ENCODE peak calls at places on chromosomes 3 and 15, in five cellular contexts. One of them, this sample, is unnamed.

GRCh38 chr3:71584216-71585061 is 911 bp upstream of the FOXP1 start:
- DNase-seq in cardiac muscle cell: peak; percentile 78
- DNase-seq in breast epithelium: peak; percentile 45
- DNase-seq in gastrocnemius medialis: peak; percentile 24
- DNase-seq in dorsolateral prefrontal cortex: peak; percentile 35
- DNase-seq in this sample: no peak

GRCh38 chr3:8223766-8224165 is 277.9 kb upstream of the LMCD1 start:
- DNase-seq in dorsolateral prefrontal cortex: no peak
- DNase-seq in cardiac muscle cell: peak; percentile 54
- DNase-seq in breast epithelium: no peak
- DNase-seq in gastrocnemius medialis: no peak
- DNase-seq in this sample: no peak

GRCh38 chr3:152365126-152365525 is 96.4 kb downstream of the MBNL1 start:
- DNase-seq in dorsolateral prefrontal cortex: no peak
- DNase-seq in breast epithelium: no peak
- DNase-seq in cardiac muscle cell: no peak
- DNase-seq in gastrocnemius medialis: no peak
- DNase-seq in this sample: no peak

GRCh38 chr3:172135185-172135584 is 95.8 kb downstream of the FNDC3B start:
- DNase-seq in cardiac muscle cell: peak; percentile 34
- DNase-seq in breast epithelium: no peak
- DNase-seq in dorsolateral prefrontal cortex: no peak
- DNase-seq in gastrocnemius medialis: no peak
- DNase-seq in this sample: no peak

GRCh38 chr15:37289109-37289765 is 188.9 kb upstream of the MEIS2 start:
- DNase-seq in breast epithelium: no peak
- DNase-seq in cardiac muscle cell: peak; percentile 30
- DNase-seq in dorsolateral prefrontal cortex: no peak
- DNase-seq in gastrocnemius medialis: no peak
- DNase-seq in this sample: no peak

GRCh38 chr3:72624656-72625055 is 223.6 kb downstream of the SHQ1 start:
- DNase-seq in dorsolateral prefrontal cortex: no peak
- DNase-seq in breast epithelium: no peak
- DNase-seq in gastrocnemius medialis: no peak
- DNase-seq in cardiac muscle cell: no peak
- DNase-seq in this sample: no peak

GRCh38 chr3:53674582-53674981 is 171.6 kb downstream of the CHDH start:
- DNase-seq in gastrocnemius medialis: no peak
- DNase-seq in cardiac muscle cell: no peak
- DNase-seq in breast epithelium: no peak
- DNase-seq in dorsolateral prefrontal cortex: no peak
- DNase-seq in this sample: no peak

GRCh38 chr3:41715376-41715775 is 246.5 kb downstream of the ULK4 start:
- DNase-seq in dorsolateral prefrontal cortex: no peak
- DNase-seq in breast epithelium: no peak
- DNase-seq in gastrocnemius medialis: no peak
- DNase-seq in cardiac muscle cell: no peak
- DNase-seq in this sample: no peak

GRCh38 chr3:195895078-195895899 is 13.1 kb downstream of the TNK2 start:
- DNase-seq in breast epithelium: peak; percentile 56
- DNase-seq in gastrocnemius medialis: peak; percentile 73
- DNase-seq in dorsolateral prefrontal cortex: no peak
- DNase-seq in cardiac muscle cell: no peak
- DNase-seq in this sample: no peak

GRCh38 chr3:133926736-133927542 is 31.3 kb upstream of the RAB6B start:
- DNase-seq in gastrocnemius medialis: no peak
- DNase-seq in breast epithelium: no peak
- DNase-seq in cardiac muscle cell: no peak
- DNase-seq in dorsolateral prefrontal cortex: no peak
- DNase-seq in this sample: no peak

GRCh38 chr3:148971819-148972218 is 19.5 kb upstream of the GYG1 start:
- DNase-seq in breast epithelium: no peak
- DNase-seq in cardiac muscle cell: peak; percentile 88
- DNase-seq in gastrocnemius medialis: no peak
- DNase-seq in dorsolateral prefrontal cortex: no peak
- DNase-seq in this sample: no peak

GRCh38 chr3:55180936-55181535 is 253.2 kb upstream of the LRTM1 start:
- DNase-seq in cardiac muscle cell: peak; percentile 68
- DNase-seq in dorsolateral prefrontal cortex: no peak
- DNase-seq in breast epithelium: no peak
- DNase-seq in gastrocnemius medialis: no peak
- DNase-seq in this sample: no peak

GRCh38 chr3:191100516-191100915 is 98.5 kb upstream of the OSTN start:
- DNase-seq in cardiac muscle cell: no peak
- DNase-seq in gastrocnemius medialis: no peak
- DNase-seq in breast epithelium: no peak
- DNase-seq in dorsolateral prefrontal cortex: no peak
- DNase-seq in this sample: no peak

GRCh38 chr3:106534206-106534605 is 665.4 kb upstream of the CBLB start:
- DNase-seq in cardiac muscle cell: peak; percentile 53
- DNase-seq in dorsolateral prefrontal cortex: no peak
- DNase-seq in breast epithelium: no peak
- DNase-seq in gastrocnemius medialis: no peak
- DNase-seq in this sample: no peak

GRCh38 chr15:98646546-98647025 is 1.8 kb upstream of the IGF1R start:
- DNase-seq in dorsolateral prefrontal cortex: no peak
- DNase-seq in gastrocnemius medialis: no peak
- DNase-seq in breast epithelium: no peak
- DNase-seq in cardiac muscle cell: peak; percentile 3
- DNase-seq in this sample: no peak

GRCh38 chr3:6222069-6222468 is 638.8 kb upstream of the GRM7 start:
- DNase-seq in gastrocnemius medialis: no peak
- DNase-seq in dorsolateral prefrontal cortex: no peak
- DNase-seq in cardiac muscle cell: no peak
- DNase-seq in breast epithelium: no peak
- DNase-seq in this sample: no peak

GRCh38 chr3:21643752-21644151 is 107.3 kb downstream of the ZNF385D start:
- DNase-seq in breast epithelium: no peak
- DNase-seq in cardiac muscle cell: no peak
- DNase-seq in gastrocnemius medialis: no peak
- DNase-seq in dorsolateral prefrontal cortex: no peak
- DNase-seq in this sample: no peak

GRCh38 chr3:38120690-38121450 is 16.1 kb downstream of the ACAA1 start:
- DNase-seq in breast epithelium: no peak
- DNase-seq in dorsolateral prefrontal cortex: peak; percentile 10
- DNase-seq in gastrocnemius medialis: no peak
- DNase-seq in cardiac muscle cell: no peak
- DNase-seq in this sample: no peak

GRCh38 chr3:99562138-99562537 is 76.3 kb upstream of the COL8A1 start:
- DNase-seq in gastrocnemius medialis: no peak
- DNase-seq in breast epithelium: no peak
- DNase-seq in cardiac muscle cell: peak; percentile 61
- DNase-seq in dorsolateral prefrontal cortex: no peak
- DNase-seq in this sample: no peak

GRCh38 chr3:150773616-150774192 is 10.7 kb upstream of the SIAH2 start:
- DNase-seq in gastrocnemius medialis: peak; percentile 65
- DNase-seq in breast epithelium: peak; percentile 40
- DNase-seq in dorsolateral prefrontal cortex: no peak
- DNase-seq in cardiac muscle cell: no peak
- DNase-seq in this sample: no peak

GRCh38 chr3:100006570-100007271 is 107.6 kb downstream of the FILIP1L start:
- DNase-seq in dorsolateral prefrontal cortex: no peak
- DNase-seq in gastrocnemius medialis: no peak
- DNase-seq in breast epithelium: no peak
- DNase-seq in cardiac muscle cell: peak; percentile 58
- DNase-seq in this sample: no peak

GRCh38 chr3:52193059-52193458 is 4.9 kb upstream of the ALAS1 start:
- DNase-seq in dorsolateral prefrontal cortex: peak; percentile 89
- DNase-seq in breast epithelium: peak; percentile 81
- DNase-seq in cardiac muscle cell: peak; percentile 46
- DNase-seq in gastrocnemius medialis: peak; percentile 85
- DNase-seq in this sample: no peak

GRCh38 chr3:72563690-72564370 is 284.4 kb downstream of the SHQ1 start:
- DNase-seq in gastrocnemius medialis: no peak
- DNase-seq in dorsolateral prefrontal cortex: no peak
- DNase-seq in breast epithelium: no peak
- DNase-seq in cardiac muscle cell: no peak
- DNase-seq in this sample: no peak

GRCh38 chr15:89899951-89900567 is 6.3 kb upstream of the AP3S2 start:
- DNase-seq in cardiac muscle cell: no peak
- DNase-seq in gastrocnemius medialis: no peak
- DNase-seq in dorsolateral prefrontal cortex: no peak
- DNase-seq in breast epithelium: no peak
- DNase-seq in this sample: no peak

GRCh38 chr15:34987623-34987981 is 485 bp downstream of the ZNF770 start:
- DNase-seq in gastrocnemius medialis: peak; percentile 24
- DNase-seq in cardiac muscle cell: no peak
- DNase-seq in breast epithelium: no peak
- DNase-seq in dorsolateral prefrontal cortex: no peak
- DNase-seq in this sample: no peak

GRCh38 chr3:22315925-22316324 is 564.9 kb upstream of the ZNF385D start:
- DNase-seq in cardiac muscle cell: peak; percentile 6
- DNase-seq in breast epithelium: no peak
- DNase-seq in dorsolateral prefrontal cortex: no peak
- DNase-seq in gastrocnemius medialis: no peak
- DNase-seq in this sample: no peak

GRCh38 chr3:167057586-167057985 is 322.5 kb downstream of the ZBBX start:
- DNase-seq in cardiac muscle cell: no peak
- DNase-seq in gastrocnemius medialis: no peak
- DNase-seq in dorsolateral prefrontal cortex: no peak
- DNase-seq in breast epithelium: no peak
- DNase-seq in this sample: no peak

GRCh38 chr3:185250247-185250646 is 3.6 kb downstream of the EHHADH start:
- DNase-seq in breast epithelium: no peak
- DNase-seq in cardiac muscle cell: peak; percentile 32
- DNase-seq in gastrocnemius medialis: no peak
- DNase-seq in dorsolateral prefrontal cortex: no peak
- DNase-seq in this sample: no peak

GRCh38 chr15:79595995-79596622 is 164.0 kb downstream of the MINAR1 start:
- DNase-seq in cardiac muscle cell: peak; percentile 84
- DNase-seq in dorsolateral prefrontal cortex: no peak
- DNase-seq in gastrocnemius medialis: peak; percentile 27
- DNase-seq in breast epithelium: no peak
- DNase-seq in this sample: peak; percentile 77

GRCh38 chr3:195250473-195251251 is 20.3 kb downstream of the XXYLT1 start:
- DNase-seq in dorsolateral prefrontal cortex: peak; percentile 28
- DNase-seq in breast epithelium: no peak
- DNase-seq in gastrocnemius medialis: no peak
- DNase-seq in cardiac muscle cell: peak; percentile 33
- DNase-seq in this sample: no peak

GRCh38 chr3:149534671-149535394 is 60.3 kb downstream of the TM4SF4 start:
- DNase-seq in cardiac muscle cell: peak; percentile 59
- DNase-seq in gastrocnemius medialis: no peak
- DNase-seq in dorsolateral prefrontal cortex: peak; percentile 55
- DNase-seq in breast epithelium: peak; percentile 53
- DNase-seq in this sample: no peak

DNA sequence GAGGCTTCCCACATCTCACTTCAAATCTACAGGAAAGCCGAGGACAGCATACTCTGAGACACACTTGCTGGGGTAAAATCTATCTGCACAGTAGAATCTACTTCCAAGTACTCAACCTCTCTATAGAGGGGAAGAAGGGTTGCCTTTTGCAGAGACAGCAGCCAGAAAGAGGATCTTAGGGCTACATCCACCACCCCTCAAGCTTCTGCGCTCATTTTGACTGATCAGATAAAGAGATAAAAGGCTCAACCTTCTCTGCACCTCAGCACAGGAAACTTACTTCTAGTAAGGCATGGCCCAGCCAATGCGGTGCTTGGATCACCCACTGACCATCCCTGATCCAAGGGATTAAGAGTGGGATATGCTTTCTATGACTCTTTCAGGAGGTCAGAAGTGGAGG is 6.9 kb upstream of the SLC9A9 start:
- DNase-seq in cardiac muscle cell: no peak
- DNase-seq in gastrocnemius medialis: no peak
- DNase-seq in dorsolateral prefrontal cortex: no peak
- DNase-seq in breast epithelium: no peak
- DNase-seq in this sample: no peak
- TF ChIP-seq CTCF in cardiac muscle cell: no peak
- TF ChIP-seq CTCF in gastrocnemius medialis: no peak
- TF ChIP-seq CTCF in dorsolateral prefrontal cortex: no peak
- TF ChIP-seq CTCF in breast epithelium: no peak
- TF ChIP-seq CTCF in this sample: no peak

GRCh38 chr15:51107612-51108011 is 12.9 kb upstream of the TNFAIP8L3 start:
- DNase-seq in breast epithelium: no peak
- DNase-seq in dorsolateral prefrontal cortex: no peak
- DNase-seq in cardiac muscle cell: no peak
- DNase-seq in gastrocnemius medialis: no peak
- DNase-seq in this sample: no peak
- H3K4me3 ChIP-seq in breast epithelium: no peak overlapping the region
- H3K4me3 ChIP-seq in dorsolateral prefrontal cortex: no peak overlapping the region
- H3K4me3 ChIP-seq in cardiac muscle cell: no peak overlapping the region
- H3K4me3 ChIP-seq in gastrocnemius medialis: no peak overlapping the region
- H3K4me3 ChIP-seq in this sample: no peak overlapping the region

GRCh38 chr15:43510230-43511011 is 7.0 kb upstream of the MAP1A start:
- DNase-seq in dorsolateral prefrontal cortex: peak; percentile 98
- DNase-seq in cardiac muscle cell: peak; percentile 99
- DNase-seq in gastrocnemius medialis: peak; percentile 97
- DNase-seq in breast epithelium: peak; percentile 93
- DNase-seq in this sample: peak; percentile 95
- TF ChIP-seq CTCF in dorsolateral prefrontal cortex: peak; percentile 33
- TF ChIP-seq CTCF in cardiac muscle cell: peak; percentile 38
- TF ChIP-seq CTCF in gastrocnemius medialis: no peak
- TF ChIP-seq CTCF in breast epithelium: peak; percentile 23
- TF ChIP-seq CTCF in this sample: no peak

DNA sequence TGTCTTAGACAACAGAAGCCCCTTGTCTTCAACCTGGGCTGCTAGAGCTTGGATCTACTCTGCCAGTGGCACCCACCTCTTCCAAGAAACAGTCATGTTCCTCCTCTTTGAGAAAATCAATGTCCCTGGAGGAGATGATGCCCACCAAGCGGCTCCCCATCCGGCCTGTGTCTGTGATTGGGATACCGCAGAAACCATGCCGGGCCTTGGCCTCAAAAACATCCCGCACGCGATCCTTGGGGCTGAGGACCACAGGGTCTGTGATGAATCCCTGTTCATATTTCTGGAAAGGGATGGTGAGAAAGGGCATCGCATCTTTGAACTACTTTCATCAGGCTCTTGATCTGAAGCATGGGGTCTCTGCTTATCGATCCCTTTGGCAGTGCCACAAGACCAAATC is 1.6 kb downstream of the IMPDH2 start:
- DNase-seq in gastrocnemius medialis: no peak
- DNase-seq in cardiac muscle cell: no peak
- DNase-seq in breast epithelium: no peak
- DNase-seq in dorsolateral prefrontal cortex: no peak
- DNase-seq in this sample: no peak
- H3K4me3 ChIP-seq in gastrocnemius medialis: no peak overlapping the region
- H3K4me3 ChIP-seq in cardiac muscle cell: no peak overlapping the region
- H3K4me3 ChIP-seq in breast epithelium: no peak overlapping the region
- H3K4me3 ChIP-seq in dorsolateral prefrontal cortex: no peak overlapping the region
- H3K4me3 ChIP-seq in this sample: no peak overlapping the region

GRCh38 chr3:61777483-61777882 is 216.1 kb downstream of the PTPRG start:
- DNase-seq in gastrocnemius medialis: no peak
- DNase-seq in cardiac muscle cell: no peak
- DNase-seq in breast epithelium: no peak
- DNase-seq in dorsolateral prefrontal cortex: no peak
- DNase-seq in this sample: no peak

GRCh38 chr3:61776390-61776789 is 215.0 kb downstream of the PTPRG start:
- DNase-seq in breast epithelium: no peak
- DNase-seq in cardiac muscle cell: no peak
- DNase-seq in gastrocnemius medialis: no peak
- DNase-seq in dorsolateral prefrontal cortex: no peak
- DNase-seq in this sample: no peak

GRCh38 chr3:61774279-61774890 is 213.0 kb downstream of the PTPRG start:
- DNase-seq in cardiac muscle cell: no peak
- DNase-seq in breast epithelium: no peak
- DNase-seq in dorsolateral prefrontal cortex: no peak
- DNase-seq in gastrocnemius medialis: no peak
- DNase-seq in this sample: no peak

GRCh38 chr3:61780455-61781239 is 219.3 kb downstream of the PTPRG start:
- DNase-seq in gastrocnemius medialis: no peak
- DNase-seq in breast epithelium: no peak
- DNase-seq in dorsolateral prefrontal cortex: no peak
- DNase-seq in cardiac muscle cell: no peak
- DNase-seq in this sample: no peak

GRCh38 chr3:61778095-61778494 is 216.7 kb downstream of the PTPRG start:
- DNase-seq in dorsolateral prefrontal cortex: no peak
- DNase-seq in gastrocnemius medialis: no peak
- DNase-seq in breast epithelium: no peak
- DNase-seq in cardiac muscle cell: no peak
- DNase-seq in this sample: no peak
- TF ChIP-seq CTCF in dorsolateral prefrontal cortex: no peak
- TF ChIP-seq CTCF in gastrocnemius medialis: no peak
- TF ChIP-seq CTCF in breast epithelium: no peak
- TF ChIP-seq CTCF in cardiac muscle cell: no peak
- TF ChIP-seq CTCF in this sample: no peak

This sample was measured in GM12864.